ENCODE peak calls at places on chromosomes 7 and 10, in six cellular contexts. One of them, this sample, is unnamed.

GRCh38 chr7:102260856-102261255 is 25.8 kb upstream of the SH2B2 start:
- DNase-seq in lower lobe of right lung: no peak
- DNase-seq in PC-3: no peak
- DNase-seq in upper lobe of left lung: no peak
- DNase-seq in AG10803: peak; percentile 36
- DNase-seq in transverse colon: no peak
- DNase-seq in this sample: no peak

GRCh38 chr7:54345746-54346145 is 196.4 kb upstream of the VSTM2A start:
- DNase-seq in lower lobe of right lung: no peak
- DNase-seq in PC-3: no peak
- DNase-seq in upper lobe of left lung: no peak
- DNase-seq in AG10803: no peak
- DNase-seq in transverse colon: no peak
- DNase-seq in this sample: no peak

GRCh38 chr10:64115913-64116643 is 594.9 kb downstream of the REEP3 start:
- DNase-seq in lower lobe of right lung: no peak
- DNase-seq in PC-3: peak; percentile 54
- DNase-seq in upper lobe of left lung: no peak
- DNase-seq in AG10803: no peak
- DNase-seq in transverse colon: peak; percentile 11
- DNase-seq in this sample: peak; percentile 62

GRCh38 chr10:78781251-78781913 is 287.4 kb upstream of the ZMIZ1 start:
- DNase-seq in lower lobe of right lung: no peak
- DNase-seq in PC-3: no peak
- DNase-seq in upper lobe of left lung: no peak
- DNase-seq in AG10803: no peak
- DNase-seq in transverse colon: no peak
- DNase-seq in this sample: no peak

GRCh38 chr7:157476201-157476600 is 139.4 kb downstream of the DNAJB6 start:
- DNase-seq in lower lobe of right lung: peak; percentile 16
- DNase-seq in PC-3: no peak
- DNase-seq in upper lobe of left lung: no peak
- DNase-seq in AG10803: no peak
- DNase-seq in transverse colon: no peak
- DNase-seq in this sample: no peak

GRCh38 chr10:10804998-10805737 is 212.5 kb upstream of the CELF2 start:
- DNase-seq in lower lobe of right lung: no peak
- DNase-seq in PC-3: peak; percentile 67
- DNase-seq in upper lobe of left lung: no peak
- DNase-seq in AG10803: peak; percentile 88
- DNase-seq in transverse colon: no peak
- DNase-seq in this sample: no peak

GRCh38 chr10:93115661-93116383 is 42.1 kb downstream of the CYP26A1 start:
- DNase-seq in lower lobe of right lung: peak; percentile 60
- DNase-seq in PC-3: peak; percentile 70
- DNase-seq in upper lobe of left lung: no peak
- DNase-seq in AG10803: peak; percentile 38
- DNase-seq in transverse colon: peak; percentile 75
- DNase-seq in this sample: peak; percentile 85

GRCh38 chr7:128136215-128136597 is 104.9 kb upstream of the LEP start:
- DNase-seq in lower lobe of right lung: no peak
- DNase-seq in PC-3: no peak
- DNase-seq in upper lobe of left lung: no peak
- DNase-seq in AG10803: no peak
- DNase-seq in transverse colon: no peak
- DNase-seq in this sample: no peak

GRCh38 chr10:89857399-89857798 is 156.0 kb downstream of the KIF20B start:
- DNase-seq in lower lobe of right lung: no peak
- DNase-seq in PC-3: no peak
- DNase-seq in upper lobe of left lung: no peak
- DNase-seq in AG10803: no peak
- DNase-seq in transverse colon: no peak
- DNase-seq in this sample: no peak

GRCh38 chr10:79044036-79044664 is 24.6 kb upstream of the ZMIZ1 start:
- DNase-seq in lower lobe of right lung: peak; percentile 18
- DNase-seq in PC-3: no peak
- DNase-seq in upper lobe of left lung: no peak
- DNase-seq in AG10803: no peak
- DNase-seq in transverse colon: no peak
- DNase-seq in this sample: no peak

GRCh38 chr7:157299613-157300405 is 37.0 kb upstream of the DNAJB6 start:
- DNase-seq in lower lobe of right lung: no peak
- DNase-seq in PC-3: peak; percentile 26
- DNase-seq in upper lobe of left lung: peak; percentile 87
- DNase-seq in AG10803: peak; percentile 42
- DNase-seq in transverse colon: no peak
- DNase-seq in this sample: no peak

GRCh38 chr7:121909721-121910359 is 36.9 kb downstream of the PTPRZ1 start:
- DNase-seq in lower lobe of right lung: no peak
- DNase-seq in PC-3: no peak
- DNase-seq in upper lobe of left lung: no peak
- DNase-seq in AG10803: peak; percentile 1
- DNase-seq in transverse colon: no peak
- DNase-seq in this sample: no peak

GRCh38 chr7:92609921-92610518 is 19.8 kb upstream of the FAM133B start:
- DNase-seq in lower lobe of right lung: no peak
- DNase-seq in PC-3: peak; percentile 41
- DNase-seq in upper lobe of left lung: no peak
- DNase-seq in AG10803: peak; percentile 46
- DNase-seq in transverse colon: no peak
- DNase-seq in this sample: peak; percentile 72

GRCh38 chr7:1663243-1663642 is 6.8 kb upstream of the ELFN1 start:
- DNase-seq in lower lobe of right lung: peak; percentile 34
- DNase-seq in PC-3: no peak
- DNase-seq in upper lobe of left lung: peak; percentile 47
- DNase-seq in AG10803: no peak
- DNase-seq in transverse colon: no peak
- DNase-seq in this sample: no peak

GRCh38 chr7:1665721-1666250 is 4.3 kb upstream of the ELFN1 start:
- DNase-seq in lower lobe of right lung: peak; percentile 36
- DNase-seq in PC-3: peak; percentile 11
- DNase-seq in upper lobe of left lung: peak; percentile 87
- DNase-seq in AG10803: peak; percentile 33
- DNase-seq in transverse colon: no peak
- DNase-seq in this sample: no peak

GRCh38 chr7:1666251-1666778 is 3.8 kb upstream of the ELFN1 start:
- DNase-seq in lower lobe of right lung: peak; percentile 39
- DNase-seq in PC-3: no peak
- DNase-seq in upper lobe of left lung: peak; percentile 80
- DNase-seq in AG10803: no peak
- DNase-seq in transverse colon: no peak
- DNase-seq in this sample: no peak

GRCh38 chr7:1663857-1664651 is 6.0 kb upstream of the ELFN1 start:
- DNase-seq in lower lobe of right lung: peak; percentile 49
- DNase-seq in PC-3: no peak
- DNase-seq in upper lobe of left lung: peak; percentile 82
- DNase-seq in AG10803: no peak
- DNase-seq in transverse colon: peak; percentile 5
- DNase-seq in this sample: no peak

GRCh38 chr7:1664711-1665591 is 5.1 kb upstream of the ELFN1 start:
- DNase-seq in lower lobe of right lung: peak; percentile 56
- DNase-seq in PC-3: peak; percentile 46
- DNase-seq in upper lobe of left lung: peak; percentile 93
- DNase-seq in AG10803: peak; percentile 46
- DNase-seq in transverse colon: peak; percentile 39
- DNase-seq in this sample: no peak
- H3K4me3 ChIP-seq in lower lobe of right lung: peak overlapping the region; percentile 60
- H3K4me3 ChIP-seq in PC-3: peak overlapping the region; percentile 59
- H3K4me3 ChIP-seq in upper lobe of left lung: peak overlapping the region; percentile 50
- H3K4me3 ChIP-seq in AG10803: peak overlapping the region; percentile 68
- H3K4me3 ChIP-seq in transverse colon: peak overlapping the region; percentile 37
- H3K4me3 ChIP-seq in this sample: no peak overlapping the region

DNA sequence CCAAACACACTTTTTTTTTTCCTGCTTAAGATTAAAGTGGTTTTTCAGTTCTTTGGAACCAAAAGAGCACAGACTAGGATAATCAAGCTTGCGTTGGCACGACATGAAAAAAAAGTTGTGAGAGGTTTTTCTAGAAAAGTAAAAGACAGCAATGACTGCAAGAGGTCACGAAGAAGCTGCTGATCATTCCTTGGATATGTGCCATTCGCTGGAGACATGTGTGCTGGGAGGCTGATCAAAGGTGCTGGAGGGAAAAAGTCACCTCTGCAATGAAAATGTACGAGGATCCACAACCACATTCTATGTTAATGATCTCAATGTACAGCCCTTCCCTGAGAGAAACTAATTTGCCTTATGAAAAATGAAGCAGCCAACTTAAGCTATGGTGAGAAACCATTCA is 5.4 kb downstream of the AKR1B1 start:
- DNase-seq in lower lobe of right lung: no peak
- DNase-seq in PC-3: no peak
- DNase-seq in upper lobe of left lung: no peak
- DNase-seq in AG10803: no peak
- DNase-seq in transverse colon: no peak
- DNase-seq in this sample: no peak
- H3K4me3 ChIP-seq in lower lobe of right lung: no peak overlapping the region
- H3K4me3 ChIP-seq in PC-3: no peak overlapping the region
- H3K4me3 ChIP-seq in upper lobe of left lung: no peak overlapping the region
- H3K4me3 ChIP-seq in AG10803: no peak overlapping the region
- H3K4me3 ChIP-seq in transverse colon: no peak overlapping the region
- H3K4me3 ChIP-seq in this sample: no peak overlapping the region

DNA sequence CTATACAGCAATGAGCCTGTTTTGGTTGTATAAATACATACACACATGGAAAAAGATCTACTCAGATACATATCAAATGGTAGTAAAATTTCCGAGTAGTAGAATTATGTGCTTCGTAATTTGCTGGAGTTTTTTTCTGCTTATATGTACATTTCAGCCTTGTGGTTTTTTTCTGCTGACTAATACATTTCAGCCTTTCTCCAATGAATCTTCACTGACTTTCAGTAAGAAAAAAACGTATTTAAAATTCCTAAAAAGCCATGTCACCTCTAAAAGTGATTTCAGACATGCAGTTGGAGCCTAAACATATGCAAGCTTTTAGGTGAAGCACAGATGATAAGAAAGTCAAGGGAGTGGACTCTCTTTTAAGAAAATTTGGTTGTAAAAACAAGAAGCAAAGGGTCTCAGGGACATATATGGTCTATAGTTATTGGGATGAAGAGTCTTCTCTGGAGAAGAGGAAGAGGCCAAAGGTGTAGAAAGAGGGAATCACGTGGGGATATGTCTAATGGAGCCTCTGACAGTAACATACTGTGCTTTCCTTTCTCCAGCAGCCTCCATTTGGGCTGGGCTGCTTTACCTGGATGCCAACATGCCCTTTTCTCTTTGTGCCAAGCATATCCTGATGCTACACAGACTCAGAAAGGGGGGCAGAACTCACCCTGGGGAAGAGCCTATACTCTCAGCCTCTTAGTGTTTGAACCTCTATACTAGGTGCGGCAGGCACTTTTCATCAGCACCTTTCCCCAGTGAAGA is 2.4 kb downstream of the AMPH start:
- DNase-seq in lower lobe of right lung: no peak
- DNase-seq in PC-3: peak; percentile 3
- DNase-seq in upper lobe of left lung: no peak
- DNase-seq in AG10803: peak; percentile 80
- DNase-seq in transverse colon: no peak
- DNase-seq in this sample: no peak
- H3K4me3 ChIP-seq in lower lobe of right lung: no peak overlapping the region
- H3K4me3 ChIP-seq in PC-3: no peak overlapping the region
- H3K4me3 ChIP-seq in upper lobe of left lung: no peak overlapping the region
- H3K4me3 ChIP-seq in AG10803: no peak overlapping the region
- H3K4me3 ChIP-seq in transverse colon: no peak overlapping the region
- H3K4me3 ChIP-seq in this sample: no peak overlapping the region

GRCh38 chr7:137998250-137998649 is 3.6 kb downstream of the CREB3L2 start:
- DNase-seq in lower lobe of right lung: no peak
- DNase-seq in PC-3: no peak
- DNase-seq in upper lobe of left lung: no peak
- DNase-seq in AG10803: no peak
- DNase-seq in transverse colon: no peak
- DNase-seq in this sample: no peak
- H3K4me3 ChIP-seq in lower lobe of right lung: peak overlapping the region; percentile 15
- H3K4me3 ChIP-seq in PC-3: no peak overlapping the region
- H3K4me3 ChIP-seq in upper lobe of left lung: no peak overlapping the region
- H3K4me3 ChIP-seq in AG10803: peak overlapping the region; percentile 97
- H3K4me3 ChIP-seq in transverse colon: no peak overlapping the region
- H3K4me3 ChIP-seq in this sample: no peak overlapping the region

DNA sequence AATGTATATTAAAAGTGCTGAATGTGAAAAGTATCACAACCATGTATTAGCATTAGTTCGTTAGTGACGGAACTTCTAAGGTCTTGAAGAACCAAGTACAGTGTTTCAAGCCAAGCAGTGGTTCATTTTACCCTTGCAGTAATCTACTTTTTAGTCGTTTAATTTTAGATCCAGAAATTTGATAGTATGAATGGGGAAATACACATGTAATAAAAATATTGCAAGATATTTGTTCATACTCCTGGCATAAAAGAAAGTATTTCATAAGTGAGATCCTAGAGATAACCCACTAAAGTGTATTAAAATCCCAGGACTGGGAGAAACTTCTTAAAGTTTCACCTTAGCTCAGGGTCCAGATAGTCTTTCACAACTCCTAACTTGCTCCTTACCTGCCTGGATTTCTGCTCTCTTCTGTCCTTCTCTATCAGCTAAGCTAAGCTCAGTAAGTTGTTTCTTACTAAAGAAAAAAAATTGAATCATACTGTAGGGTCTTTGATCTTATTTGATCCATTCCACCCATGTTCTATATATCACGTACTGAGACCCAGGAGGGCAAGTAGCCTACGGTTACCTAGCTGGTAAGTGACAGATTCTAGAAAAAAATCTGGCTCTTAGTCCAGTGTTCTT is 1.5 kb downstream of the BCAP29 start:
- DNase-seq in lower lobe of right lung: no peak
- DNase-seq in PC-3: peak; percentile 31
- DNase-seq in upper lobe of left lung: no peak
- DNase-seq in AG10803: peak; percentile 20
- DNase-seq in transverse colon: no peak
- DNase-seq in this sample: peak; percentile 50
- H3K4me3 ChIP-seq in lower lobe of right lung: peak overlapping the region; percentile 83
- H3K4me3 ChIP-seq in PC-3: peak overlapping the region; percentile 93
- H3K4me3 ChIP-seq in upper lobe of left lung: no peak overlapping the region
- H3K4me3 ChIP-seq in AG10803: peak overlapping the region; percentile 84
- H3K4me3 ChIP-seq in transverse colon: peak overlapping the region; percentile 86
- H3K4me3 ChIP-seq in this sample: peak overlapping the region; percentile 98

DNA sequence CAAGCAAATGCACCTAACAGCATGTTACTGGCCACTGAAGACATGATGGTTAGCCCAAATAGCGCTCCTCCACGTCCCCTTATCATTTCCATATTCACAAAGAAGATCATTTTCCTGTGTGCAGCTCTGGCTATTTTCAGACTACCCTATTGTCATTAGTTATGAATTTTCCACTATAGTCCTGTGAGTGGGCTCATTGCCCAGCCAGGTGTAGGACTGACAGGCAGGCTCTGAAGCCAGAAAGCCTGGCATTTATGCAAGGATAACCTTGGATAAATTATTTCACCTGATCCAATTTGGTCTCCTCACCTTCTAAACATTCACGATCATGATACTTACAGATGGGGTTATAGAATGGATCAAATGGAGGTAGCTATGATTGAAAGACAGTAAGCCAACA is 104.6 kb downstream of the C10orf90 start:
- DNase-seq in lower lobe of right lung: no peak
- DNase-seq in PC-3: no peak
- DNase-seq in upper lobe of left lung: no peak
- DNase-seq in AG10803: no peak
- DNase-seq in transverse colon: no peak
- DNase-seq in this sample: no peak
- H3K4me3 ChIP-seq in lower lobe of right lung: no peak overlapping the region
- H3K4me3 ChIP-seq in PC-3: no peak overlapping the region
- H3K4me3 ChIP-seq in upper lobe of left lung: no peak overlapping the region
- H3K4me3 ChIP-seq in AG10803: no peak overlapping the region
- H3K4me3 ChIP-seq in transverse colon: no peak overlapping the region
- H3K4me3 ChIP-seq in this sample: no peak overlapping the region

GRCh38 chr7:5596896-5597246 is 173.2 kb upstream of the TNRC18 start:
- DNase-seq in lower lobe of right lung: no peak
- DNase-seq in PC-3: no peak
- DNase-seq in upper lobe of left lung: no peak
- DNase-seq in AG10803: no peak
- DNase-seq in transverse colon: no peak
- DNase-seq in this sample: no peak
- H3K4me3 ChIP-seq in lower lobe of right lung: no peak overlapping the region
- H3K4me3 ChIP-seq in PC-3: peak overlapping the region; percentile 97
- H3K4me3 ChIP-seq in upper lobe of left lung: no peak overlapping the region
- H3K4me3 ChIP-seq in AG10803: peak overlapping the region; percentile 88
- H3K4me3 ChIP-seq in transverse colon: no peak overlapping the region
- H3K4me3 ChIP-seq in this sample: no peak overlapping the region

This sample was measured in Karpas-422.